ENCODE peak calls at places on chromosomes 12 and 14, in eight cellular contexts. Q is stomach, M is adrenal gland, I is type B pancreatic cell, T is endodermal cell, B is glutamatergic neuron, K is bronchial epithelial cell, D is progenitor cell of endocrine pancreas. P is an unnamed sample.

GRCh38 chr12:18320036-18320617 is 58.8 kb downstream of the PIK3C2G start:
- DNase-seq in Q (no peak), M (peak; percentile 41), I (no peak), T (peak; percentile 80), B (no peak), K (peak; percentile 78), D (no peak), P (no peak)

GRCh38 chr12:110531741-110532333 is 29.7 kb downstream of the RAD9B start:
- DNase-seq in Q (no peak), M (no peak), I (no peak), T (no peak), B (no peak), K (peak; percentile 18), D (no peak), P (no peak)

GRCh38 chr14:62710811-62711210 is 334.4 kb downstream of the KCNH5 start:
- DNase-seq in Q (no peak), M (no peak), I (no peak), T (no peak), B (no peak), K (peak; percentile 67), D (no peak), P (no peak)

GRCh38 chr14:90383731-90384542 is 12.9 kb upstream of the CALM1 start:
- DNase-seq in Q (peak; percentile 71), M (peak; percentile 73), I (peak; percentile 75), T (peak; percentile 85), B (peak; percentile 63), K (no peak), D (peak; percentile 45), P (no peak)

GRCh38 chr14:50667491-50668007 is 557 bp downstream of the SAV1 start:
- DNase-seq in Q (peak; percentile 48), M (no peak), I (no peak), T (peak; percentile 84), B (no peak), K (peak; percentile 9), D (peak; percentile 36), P (no peak)

GRCh38 chr14:60357551-60357930 is 108.5 kb downstream of the PPM1A start:
- DNase-seq in Q (no peak), M (no peak), I (no peak), T (peak; percentile 44), B (no peak), K (no peak), D (no peak), P (no peak)

GRCh38 chr12:84779169-84779568 is 133.4 kb downstream of the SLC6A15 start:
- DNase-seq in Q (no peak), M (no peak), I (no peak), T (no peak), B (no peak), K (no peak), D (no peak), P (no peak)

GRCh38 chr14:22602011-22602410 is 3.9 kb downstream of the ABHD4 start:
- DNase-seq in Q (no peak), M (no peak), I (no peak), T (no peak), B (no peak), K (no peak), D (no peak), P (no peak)

GRCh38 chr14:64801800-64802199 is 77.9 kb downstream of the SPTB start:
- DNase-seq in Q (no peak), M (peak; percentile 36), I (no peak), T (peak; percentile 88), B (peak; percentile 50), K (no peak), D (no peak), P (no peak)

GRCh38 chr14:92729632-92730358 is 18.6 kb downstream of the LGMN start:
- DNase-seq in Q (no peak), M (no peak), I (no peak), T (no peak), B (no peak), K (peak; percentile 48), D (no peak), P (no peak)

GRCh38 chr12:4900327-4900726 is 9.4 kb upstream of the KCNA1 start:
- DNase-seq in Q (no peak), M (no peak), I (no peak), T (no peak), B (no peak), K (peak; percentile 22), D (no peak), P (no peak)

DNA sequence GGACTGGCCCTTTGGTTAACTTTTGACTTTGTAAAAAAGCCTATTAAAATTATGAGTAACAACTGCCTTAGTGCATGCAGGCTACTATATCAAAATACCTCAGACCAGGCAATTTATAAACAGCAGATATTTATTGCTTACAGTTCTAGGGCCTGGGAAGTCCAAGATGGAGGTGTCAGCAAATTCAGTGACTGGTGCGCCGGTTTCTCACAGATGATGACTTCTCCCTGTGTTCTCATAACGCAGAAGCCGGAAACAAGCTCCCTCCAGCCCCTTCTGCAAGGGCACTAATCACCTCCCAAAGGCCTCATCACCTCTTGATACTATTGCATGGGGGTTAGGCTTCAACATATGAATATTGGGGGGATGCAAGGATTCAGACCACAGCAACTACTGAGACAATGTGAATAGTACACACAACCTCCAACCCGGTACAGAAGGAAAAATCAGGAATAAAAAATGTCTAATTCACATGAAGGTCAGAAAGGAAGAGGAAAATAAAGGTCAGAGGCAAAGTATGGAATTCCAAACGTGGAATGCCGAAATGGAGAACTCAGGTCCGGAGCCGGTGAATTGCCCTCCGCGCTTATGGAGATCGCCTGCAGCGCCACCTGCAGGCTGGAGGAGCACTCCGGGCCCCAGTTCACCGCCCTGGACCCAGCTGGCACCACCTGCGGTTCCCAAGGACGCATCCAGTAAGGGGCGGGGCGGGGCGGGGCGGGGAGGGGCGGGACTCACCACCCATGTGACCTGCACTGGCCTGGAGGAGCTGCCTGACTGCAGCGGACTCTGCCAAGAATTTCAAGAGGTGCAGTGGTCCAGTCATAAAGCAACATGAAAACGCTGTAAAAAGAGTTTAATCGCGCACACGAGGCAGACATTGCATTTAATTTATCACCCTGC is 203.4 kb downstream of the KIF26A start:
- DNase-seq in Q (peak; percentile 49), M (peak; percentile 85), I (peak; percentile 70), T (peak; percentile 97), B (peak; percentile 91), K (no peak), D (peak; percentile 35), P (peak; percentile 97)
- TF ChIP-seq CTCF in Q (no peak), M (peak; percentile 68), I (peak; percentile 84), T (peak; percentile 76), B (peak; percentile 84), K (no peak), D (peak; percentile 69), P (peak; percentile 43)

DNA sequence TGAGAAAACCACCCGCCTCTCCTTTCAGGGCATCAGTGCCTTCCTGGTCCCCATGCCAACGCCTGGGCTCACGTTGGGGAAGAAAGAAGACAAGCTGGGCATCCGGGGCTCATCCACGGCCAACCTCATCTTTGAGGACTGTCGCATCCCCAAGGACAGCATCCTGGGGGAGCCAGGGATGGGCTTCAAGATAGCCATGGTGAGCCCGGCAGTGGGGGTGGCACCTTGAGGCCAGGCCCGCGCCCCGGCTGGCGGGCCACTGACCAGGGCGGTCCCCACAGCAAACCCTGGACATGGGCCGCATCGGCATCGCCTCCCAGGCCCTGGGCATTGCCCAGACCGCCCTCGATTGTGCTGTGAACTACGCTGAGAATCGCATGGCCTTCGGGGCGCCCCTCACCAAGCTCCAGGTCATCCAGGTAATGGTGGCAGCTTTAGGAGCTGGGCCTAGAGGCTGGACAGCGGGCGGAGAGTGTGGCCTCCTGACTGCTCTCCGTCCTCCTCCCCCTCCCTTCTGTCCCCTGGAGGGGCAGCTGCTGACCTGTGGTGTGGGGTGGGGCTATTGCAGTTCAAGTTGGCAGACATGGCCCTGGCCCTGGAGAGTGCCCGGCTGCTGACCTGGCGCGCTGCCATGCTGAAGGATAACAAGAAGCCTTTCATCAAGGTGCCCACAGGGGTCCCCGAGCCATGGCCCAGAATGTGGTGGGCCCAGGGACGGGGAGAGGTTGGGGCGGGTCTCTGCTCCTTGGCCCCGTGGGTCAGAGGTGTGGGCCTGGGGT is 12.8 kb downstream of the ACADS start:
- DNase-seq in Q (no peak), M (no peak), I (no peak), T (no peak), B (no peak), K (no peak), D (no peak), P (no peak)
- TF ChIP-seq CTCF in Q (no peak), M (no peak), I (peak; percentile 8), T (no peak), B (no peak), K (no peak), D (no peak), P (no peak)

GRCh38 chr14:54564071-54564798 is 2.7 kb upstream of the SAMD4A start:
- DNase-seq in Q (no peak), M (no peak), I (no peak), T (no peak), B (no peak), K (peak; percentile 59), D (no peak), P (no peak)

GRCh38 chr14:54566410-54567223 is at the start of gene SAMD4A:
- DNase-seq in Q (peak; percentile 67), M (peak; percentile 78), I (peak; percentile 79), T (peak; percentile 87), B (peak; percentile 72), K (peak; percentile 60), D (peak; percentile 45), P (no peak)

GRCh38 chr14:54566152-54566409 is 847 bp upstream of the SAMD4A start:
- DNase-seq in Q (no peak), M (no peak), I (no peak), T (no peak), B (no peak), K (no peak), D (peak; percentile 14), P (no peak)

GRCh38 chr14:54564799-54565235 is 2.1 kb upstream of the SAMD4A start:
- DNase-seq in Q (no peak), M (peak; percentile 43), I (no peak), T (no peak), B (no peak), K (peak; percentile 66), D (no peak), P (no peak)

DNA sequence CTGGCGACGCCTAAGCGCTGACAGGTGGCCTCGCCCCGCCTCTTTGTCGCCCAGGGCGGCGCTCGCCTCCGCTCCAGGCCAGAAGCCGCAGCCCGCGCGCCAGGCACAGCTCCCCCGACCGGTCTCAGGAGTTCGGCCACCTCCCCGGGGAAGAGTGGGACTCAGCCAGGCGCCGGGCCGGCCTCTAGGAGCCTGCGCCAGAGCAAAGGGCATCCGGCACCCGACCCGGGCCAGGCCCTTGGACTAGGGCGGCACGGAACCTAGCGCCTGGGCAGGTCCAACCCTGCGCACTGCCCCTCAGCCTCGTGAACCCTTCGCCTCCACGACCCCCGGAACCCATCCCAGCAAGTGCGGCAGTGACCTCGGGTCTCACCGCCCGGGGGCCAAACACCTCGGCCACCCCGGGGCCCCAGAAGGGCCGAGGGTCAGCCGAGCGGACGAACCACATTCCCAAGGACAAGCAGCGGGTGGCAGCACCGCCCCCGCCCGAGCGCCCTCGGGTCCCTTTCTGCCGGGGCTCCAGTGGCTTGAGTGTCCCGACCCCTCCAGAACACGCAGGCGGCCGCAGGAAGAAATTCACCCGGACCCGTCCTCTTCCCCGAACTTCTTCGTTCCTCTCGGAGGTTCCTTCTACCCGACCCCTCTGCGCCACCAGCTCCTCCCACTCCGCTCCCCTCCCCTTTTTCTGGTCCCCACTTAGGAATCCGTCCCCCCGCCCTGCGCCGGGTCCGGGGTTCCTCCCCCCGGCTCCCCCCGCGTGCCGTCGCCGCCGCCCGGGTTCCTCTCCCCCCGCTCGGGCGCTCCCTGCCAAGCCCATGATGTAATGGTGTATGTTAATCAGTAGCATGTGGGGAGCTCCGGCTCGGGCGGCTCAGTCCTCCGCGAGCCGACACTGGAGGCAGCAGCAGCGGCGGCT is 1.4 kb upstream of the SAMD4A start:
- DNase-seq in Q (peak; percentile 94), M (peak; percentile 92), I (peak; percentile 91), T (peak; percentile 95), B (peak; percentile 68), K (peak; percentile 66), D (peak; percentile 81), P (peak; percentile 58)
- TF ChIP-seq CTCF in Q (peak; percentile 23), M (peak; percentile 36), I (peak; percentile 41), T (peak; percentile 30), B (no peak), K (no peak), D (peak; percentile 25), P (no peak)

GRCh38 chr14:25484194-25484593 is 434.2 kb upstream of the STXBP6 start:
- DNase-seq in Q (no peak), M (no peak), I (no peak), T (no peak), B (no peak), K (no peak), D (no peak), P (no peak)
- TF ChIP-seq CTCF in Q (no peak), M (no peak), I (peak; percentile 40), T (peak; percentile 22), B (no peak), K (no peak), D (no peak), P (no peak)

P was measured in D721Med.